ENCODE peak calls at places on chromosome 21, in six cellular contexts. U is NB4, G is endothelial cell, Y is nephron progenitor cell, V is astrocyte of the cerebellum, P is colonic mucosa. B is an unnamed sample.

GRCh38 chr21:38807481-38807880 is 1.8 kb downstream of the ETS2 start:
- DNase-seq in U (no peak), G (no peak), Y (no peak), V (no peak), P (no peak), B (no peak)

GRCh38 chr21:38951095-38951745 is 145.5 kb downstream of the ETS2 start:
- DNase-seq in U (no peak), G (no peak), Y (no peak), V (no peak), P (no peak), B (no peak)

GRCh38 chr21:45031231-45032191 is 42.9 kb upstream of the ADARB1 start:
- DNase-seq in U (no peak), G (no peak), Y (no peak), V (no peak), P (no peak), B (no peak)

GRCh38 chr21:32915099-32915498 is 110.6 kb upstream of the OLIG2 start:
- DNase-seq in U (no peak), G (no peak), Y (no peak), V (no peak), P (no peak), B (no peak)

GRCh38 chr21:38301321-38302214 is 44.8 kb downstream of the KCNJ15 start:
- DNase-seq in U (no peak), G (no peak), Y (no peak), V (no peak), P (no peak), B (no peak)

GRCh38 chr21:33849839-33850238 is 65.8 kb downstream of the ATP5PO start:
- DNase-seq in U (no peak), G (no peak), Y (no peak), V (no peak), P (no peak), B (no peak)

GRCh38 chr21:34599534-34600101 is 15.3 kb downstream of the RCAN1 start:
- DNase-seq in U (no peak), G (no peak), Y (no peak), V (no peak), P (no peak), B (no peak)

GRCh38 chr21:31658053-31658452 is 1.4 kb upstream of the SOD1 start:
- DNase-seq in U (no peak), G (no peak), Y (no peak), V (no peak), P (peak), B (peak)

GRCh38 chr21:42468511-42469131 is 27.4 kb downstream of the RSPH1 start:
- DNase-seq in U (no peak), G (no peak), Y (no peak), V (no peak), P (no peak), B (no peak)

GRCh38 chr21:24011087-24011486 is 1596.2 kb downstream of the MRPL39 start:
- DNase-seq in U (no peak), G (no peak), Y (no peak), V (no peak), P (no peak), B (no peak)

GRCh38 chr21:24014381-24014780 is 1592.9 kb downstream of the MRPL39 start:
- DNase-seq in U (no peak), G (no peak), Y (no peak), V (no peak), P (no peak), B (no peak)
- TF ChIP-seq CTCF in U (no peak), G (peak), Y (peak), V (no peak), P (no peak), B (no peak)

DNA sequence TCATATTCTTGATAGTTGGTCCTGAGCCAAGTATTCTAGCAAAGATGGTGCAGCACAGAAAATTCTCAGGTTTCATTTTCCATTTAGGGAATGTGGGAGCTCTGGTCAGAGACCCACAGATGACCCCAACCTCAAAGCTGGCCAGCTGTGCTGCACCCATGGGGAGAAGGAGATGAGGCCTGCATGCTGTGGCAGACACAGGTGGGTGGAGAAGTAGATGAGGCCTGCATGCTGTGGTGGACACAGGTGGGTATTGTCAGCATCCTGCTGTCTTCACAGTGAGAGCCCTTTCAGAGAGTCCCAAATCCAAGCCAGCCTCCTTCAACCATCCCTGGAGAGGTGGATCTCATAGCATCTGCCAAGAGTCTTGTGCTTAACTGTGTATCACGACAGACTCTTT is 77.7 kb downstream of the DSCAM start:
- DNase-seq in U (no peak), G (no peak), Y (no peak), V (no peak), P (no peak), B (no peak)
- TF ChIP-seq CTCF in U (no peak), G (no peak), Y (no peak), V (no peak), P (no peak), B (no peak)

DNA sequence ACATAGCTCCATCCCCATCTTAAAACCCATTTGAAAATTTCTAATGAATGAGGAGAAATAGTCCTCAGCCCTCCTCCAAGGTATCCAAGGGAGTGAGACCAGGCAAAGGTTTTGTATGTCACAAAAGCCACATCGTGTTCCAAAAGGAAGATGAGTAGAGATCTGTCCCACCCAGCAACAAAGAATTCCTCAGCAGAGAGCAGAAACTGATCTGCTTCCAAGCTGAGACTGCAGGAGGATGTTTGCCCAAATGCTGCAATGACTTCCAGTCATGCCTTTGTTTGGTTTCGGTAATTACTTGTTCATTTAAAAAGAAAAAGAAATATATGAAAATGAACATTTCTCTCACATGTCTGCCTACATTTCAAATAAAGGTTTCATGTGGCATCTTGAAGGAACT is 186.9 kb downstream of the SETD4 start:
- DNase-seq in U (no peak), G (no peak), Y (no peak), V (no peak), P (no peak), B (no peak)
- TF ChIP-seq CTCF in U (no peak), G (no peak), Y (no peak), V (no peak), P (no peak), B (no peak)

DNA sequence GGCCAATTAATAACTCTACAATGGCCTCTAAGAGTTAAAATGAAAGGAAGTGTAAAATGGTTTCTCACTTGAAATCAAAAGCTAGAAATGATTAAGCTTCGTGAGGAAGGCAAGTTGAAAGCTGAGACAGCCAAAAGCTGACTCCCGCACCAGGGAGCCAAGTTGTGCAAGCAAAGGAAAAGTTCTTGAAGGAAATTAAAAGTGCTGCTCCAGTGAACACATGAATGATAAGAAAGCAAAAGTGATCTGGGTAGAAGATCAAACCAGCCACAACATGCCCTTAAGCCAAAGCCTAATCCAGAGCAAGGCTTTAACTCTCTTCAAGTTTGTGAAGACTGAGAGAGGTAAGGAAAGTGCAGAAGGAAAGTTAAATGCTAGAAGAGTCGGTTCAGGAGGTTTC is 22.7 kb downstream of the CYYR1 start:
- DNase-seq in U (no peak), G (no peak), Y (no peak), V (no peak), P (no peak), B (no peak)
- TF ChIP-seq CTCF in U (no peak), G (no peak), Y (no peak), V (no peak), P (no peak), B (no peak)